ENCODE peak calls at places on chromosome 1, in four cellular contexts. P, Y, Z and L are unnamed samples.

GRCh38 chr1:36864182-36865079 is 169.9 kb downstream of the GRIK3 start:
- DNase-seq in P (no peak), Y (no peak), Z (no peak), L (peak; percentile 64)

GRCh38 chr1:178399177-178399728 is 97.5 kb downstream of the CLEC20A start:
- DNase-seq in P (no peak), Y (no peak), Z (no peak), L (no peak)

GRCh38 chr1:72366473-72366872 is 84.1 kb upstream of the NEGR1 start:
- DNase-seq in P (peak; percentile 32), Y (peak; percentile 4), Z (no peak), L (no peak)

GRCh38 chr1:113002297-113002696 is 46.3 kb upstream of the SLC16A1 start:
- DNase-seq in P (no peak), Y (no peak), Z (no peak), L (no peak)

GRCh38 chr1:25031966-25032667 is 102.0 kb upstream of the RUNX3 start:
- DNase-seq in P (peak; percentile 63), Y (no peak), Z (peak; percentile 52), L (no peak)

GRCh38 chr1:27536767-27537166 is 46.8 kb upstream of the WASF2 start:
- DNase-seq in P (peak; percentile 82), Y (no peak), Z (no peak), L (no peak)

GRCh38 chr1:68449901-68450300 is at the start of gene RPE65:
- DNase-seq in P (no peak), Y (no peak), Z (no peak), L (no peak)

GRCh38 chr1:61692155-61692783 is 32.7 kb downstream of the TM2D1 start:
- DNase-seq in P (peak; percentile 73), Y (peak; percentile 16), Z (no peak), L (no peak)

GRCh38 chr1:181438013-181438412 is 45.3 kb upstream of the CACNA1E start:
- DNase-seq in P (no peak), Y (no peak), Z (no peak), L (no peak)

GRCh38 chr1:35111106-35111505 is 31.9 kb downstream of the ZMYM1 start:
- DNase-seq in P (peak; percentile 92), Y (no peak), Z (no peak), L (no peak)
- H3K9me1 ChIP-seq in P (peaks cover 2% of the 10 kb centered on the region), Y (no peaks in the 10 kb centered on the region), Z (no peaks in the 10 kb centered on the region), L (no peaks in the 10 kb centered on the region)

GRCh38 chr1:115452600-115453329 is 114.7 kb upstream of the NGF start:
- DNase-seq in P (peak; percentile 51), Y (no peak), Z (no peak), L (no peak)
- H3K9me1 ChIP-seq in P (peaks cover 12% of the 10 kb centered on the region), Y (no peaks in the 10 kb centered on the region), Z (no peaks in the 10 kb centered on the region), L (no peaks in the 10 kb centered on the region)

DNA sequence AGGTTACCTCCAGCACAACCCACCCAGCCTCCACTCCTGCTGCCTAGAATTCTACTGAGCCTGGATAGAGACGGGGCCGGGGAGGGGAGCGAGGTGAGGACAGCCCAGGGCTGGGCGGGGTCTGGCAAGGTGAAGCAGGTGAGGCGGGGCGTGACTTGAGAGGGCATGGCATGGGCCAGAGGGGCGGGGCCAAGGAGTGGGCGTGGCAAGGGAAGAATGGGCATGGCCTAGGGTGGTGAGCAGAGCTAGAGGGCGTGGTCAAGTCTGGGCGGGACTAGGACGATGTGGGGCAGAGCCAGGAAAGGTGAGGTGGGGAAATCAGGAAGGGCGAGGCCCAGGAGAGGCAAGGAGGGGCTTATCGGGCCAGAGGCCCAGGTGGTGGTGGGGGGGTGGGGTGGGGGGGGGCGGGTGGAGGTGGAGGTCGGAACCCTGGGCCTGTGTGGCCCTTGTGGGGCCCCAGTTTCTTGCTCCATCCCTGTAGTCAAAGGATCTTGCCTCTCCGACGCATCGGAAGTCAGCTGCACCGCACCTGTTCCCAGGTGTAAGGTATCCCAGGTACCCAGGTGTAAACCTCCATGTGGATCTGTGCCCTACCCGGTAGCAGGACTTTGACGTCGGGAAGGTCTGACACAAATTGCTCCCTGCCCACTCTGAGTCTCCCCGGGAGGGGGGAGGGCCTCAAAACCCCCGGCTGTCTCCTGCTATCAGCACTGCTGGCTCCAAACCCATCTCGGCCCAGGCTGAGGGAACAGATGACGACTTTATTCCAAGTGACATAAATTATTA is 32.8 kb upstream of the UTS2 start:
- DNase-seq in P (no peak), Y (no peak), Z (peak; percentile 49), L (peak; percentile 94)
- H3K9me1 ChIP-seq in P (no peaks in the 10 kb centered on the region), Y (no peaks in the 10 kb centered on the region), Z (no peaks in the 10 kb centered on the region), L (no peaks in the 10 kb centered on the region)

DNA sequence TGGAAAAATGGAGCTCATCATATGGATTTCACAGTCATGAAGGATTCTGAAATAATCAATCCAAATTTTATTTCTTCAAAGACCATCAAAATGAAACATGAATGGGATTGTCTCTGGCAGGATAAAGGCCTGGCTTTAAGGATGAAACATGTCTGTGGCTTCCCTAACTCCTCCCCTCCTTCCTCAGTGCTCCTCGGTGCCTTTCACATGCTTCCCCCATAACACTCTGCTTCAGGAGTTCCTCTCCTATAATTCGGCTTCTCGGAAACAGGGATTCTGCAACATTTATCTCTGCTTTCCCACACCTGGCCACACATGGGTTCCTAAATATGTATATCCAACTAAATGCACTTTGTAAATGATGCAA is 153.9 kb downstream of the PLPP3 start:
- DNase-seq in P (no peak), Y (no peak), Z (no peak), L (no peak)
- H3K9me1 ChIP-seq in P (no peaks in the 10 kb centered on the region), Y (no peaks in the 10 kb centered on the region), Z (no peaks in the 10 kb centered on the region), L (no peaks in the 10 kb centered on the region)

DNA sequence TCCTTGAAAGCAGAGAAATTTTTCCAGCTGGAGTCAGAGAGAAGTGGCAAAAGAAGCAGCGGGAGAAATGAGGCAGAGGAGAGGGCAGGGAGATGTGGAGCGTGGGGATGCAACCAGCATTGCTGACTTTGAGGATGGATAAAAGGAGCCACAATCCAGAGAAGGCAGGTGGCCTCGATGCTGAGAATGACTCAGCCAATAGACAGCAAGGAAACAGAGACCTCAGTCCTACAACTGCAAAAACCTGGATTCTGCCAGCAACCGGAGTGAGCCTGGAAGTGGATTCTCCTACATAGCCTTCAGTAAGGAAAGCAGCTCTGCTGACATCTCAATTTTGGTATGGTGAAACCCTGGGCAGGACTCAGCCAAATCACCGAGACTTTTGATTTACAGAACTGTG is 128.9 kb upstream of the ATP1B1 start:
- DNase-seq in P (no peak), Y (no peak), Z (no peak), L (no peak)
- H3K9me1 ChIP-seq in P (no peaks in the 10 kb centered on the region), Y (no peaks in the 10 kb centered on the region), Z (no peaks in the 10 kb centered on the region), L (no peaks in the 10 kb centered on the region)